ENCODE peak calls at places on chromosomes 3 and 15, in five cellular contexts. O is WTC11, Y is SK-N-SH, J is pulmonary artery endothelial cell, F is kidney. T is an unnamed sample.

GRCh38 chr3:183369117-183369516 is 59.3 kb downstream of the MCF2L2 start:
- DNase-seq in O (no peak), Y (no peak), J (no peak), F (no peak), T (no peak)

GRCh38 chr3:135013206-135013605 is 218.1 kb downstream of the EPHB1 start:
- DNase-seq in O (no peak), Y (no peak), J (no peak), F (no peak), T (no peak)

GRCh38 chr15:76433798-76434400 is 97.3 kb downstream of the ISL2 start:
- DNase-seq in O (no peak), Y (no peak), J (no peak), F (no peak), T (no peak)

GRCh38 chr15:70187331-70187730 is 89.6 kb upstream of the TLE3 start:
- DNase-seq in O (no peak), Y (no peak), J (no peak), F (no peak), T (no peak)

GRCh38 chr15:48352474-48353072 is 21.3 kb downstream of the DUT start:
- DNase-seq in O (peak), Y (peak), J (peak), F (no peak), T (peak)

GRCh38 chr3:184800349-184800748 is 11.6 kb upstream of the VPS8 start:
- DNase-seq in O (no peak), Y (no peak), J (no peak), F (no peak), T (no peak)

GRCh38 chr15:60830479-60830878 is 351.5 kb upstream of the ICE2 start:
- DNase-seq in O (no peak), Y (no peak), J (no peak), F (no peak), T (no peak)

GRCh38 chr3:14550651-14551611 is 10.8 kb upstream of the GRIP2 start:
- DNase-seq in O (no peak), Y (peak), J (no peak), F (peak), T (no peak)

GRCh38 chr3:181103605-181104004 is 114.1 kb upstream of the DNAJC19 start:
- DNase-seq in O (peak), Y (peak), J (no peak), F (no peak), T (peak)

GRCh38 chr15:94232107-94232506 is 746 bp downstream of the MCTP2 start:
- DNase-seq in O (no peak), Y (no peak), J (no peak), F (no peak), T (no peak)